ENCODE peak calls at places on chromosome 4, in five cellular contexts. P is mammary epithelial cell, Z is lung, F is nephron progenitor cell, M is ascending aorta. O is an unnamed sample.

GRCh38 chr4:30056016-30056415 is 664.2 kb upstream of the PCDH7 start:
- DNase-seq in P (no peak), Z (no peak), F (no peak), M (no peak), O (no peak)

GRCh38 chr4:26204249-26204825 is 116.5 kb upstream of the RBPJ start:
- DNase-seq in P (no peak), Z (no peak), F (no peak), M (no peak), O (no peak)

GRCh38 chr4:175441256-175441655 is 370.8 kb downstream of the GPM6A start:
- DNase-seq in P (no peak), Z (no peak), F (no peak), M (no peak), O (no peak)

GRCh38 chr4:185721190-185721948 is 90.6 kb downstream of the SORBS2 start:
- DNase-seq in P (no peak), Z (no peak), F (no peak), M (no peak), O (no peak)

GRCh38 chr4:21697583-21697982 is 251.0 kb downstream of the KCNIP4 start:
- DNase-seq in P (peak), Z (no peak), F (peak), M (no peak), O (peak)

GRCh38 chr4:102787096-102787867 is 26.5 kb upstream of the MANBA start:
- DNase-seq in P (peak), Z (no peak), F (no peak), M (no peak), O (no peak)

GRCh38 chr4:52721968-52722814 is 29.0 kb downstream of the ERVMER34-1 start:
- DNase-seq in P (peak), Z (peak), F (peak), M (peak), O (peak)

GRCh38 chr4:41448935-41449334 is 89.0 kb upstream of the LIMCH1 start:
- DNase-seq in P (no peak), Z (peak), F (no peak), M (no peak), O (no peak)

GRCh38 chr4:15963001-15963451 is at the start of gene FGFBP2:
- DNase-seq in P (peak), Z (no peak), F (peak), M (no peak), O (peak)

GRCh38 chr4:154142664-154143063 is 348.9 kb downstream of the DCHS2 start:
- DNase-seq in P (no peak), Z (no peak), F (no peak), M (no peak), O (no peak)

GRCh38 chr4:1277667-1278335 is 11.9 kb upstream of the MAEA start:
- DNase-seq in P (no peak), Z (no peak), F (no peak), M (no peak), O (no peak)

GRCh38 chr4:168524006-168524405 is 27.2 kb downstream of the PALLD start:
- DNase-seq in P (peak), Z (no peak), F (no peak), M (no peak), O (no peak)

GRCh38 chr4:146957252-146957651 is 11.6 kb upstream of the TTC29 start:
- DNase-seq in P (peak), Z (no peak), F (no peak), M (no peak), O (no peak)

GRCh38 chr4:55635282-55635681 is 816 bp downstream of the NMU start:
- DNase-seq in P (no peak), Z (no peak), F (peak), M (no peak), O (no peak)

GRCh38 chr4:87465739-87466366 is 43.5 kb downstream of the NUDT9 start:
- DNase-seq in P (peak), Z (no peak), F (no peak), M (no peak), O (no peak)

GRCh38 chr4:41384992-41385391 is 128.3 kb downstream of the UCHL1 start:
- DNase-seq in P (no peak), Z (peak), F (no peak), M (peak), O (no peak)

GRCh38 chr4:181475781-181476180 is 767.4 kb upstream of the TENM3 start:
- DNase-seq in P (no peak), Z (no peak), F (peak), M (no peak), O (no peak)

GRCh38 chr4:183533698-183534097 is 28.8 kb downstream of the ING2 start:
- DNase-seq in P (no peak), Z (no peak), F (no peak), M (no peak), O (no peak)

GRCh38 chr4:38601244-38601915 is 62.6 kb upstream of the KLF3 start:
- DNase-seq in P (peak), Z (peak), F (no peak), M (no peak), O (no peak)

GRCh38 chr4:141783770-141784169 is 147.4 kb downstream of the IL15 start:
- DNase-seq in P (no peak), Z (no peak), F (no peak), M (no peak), O (no peak)

GRCh38 chr4:3035674-3036073 is 38.7 kb downstream of the HTT-AS start:
- DNase-seq in P (no peak), Z (no peak), F (no peak), M (no peak), O (no peak)

GRCh38 chr4:2807571-2807970 is 14.7 kb downstream of the SH3BP2 start:
- DNase-seq in P (no peak), Z (no peak), F (no peak), M (no peak), O (no peak)

GRCh38 chr4:157170321-157170720 is 50.2 kb upstream of the GRIA2 start:
- DNase-seq in P (no peak), Z (no peak), F (no peak), M (no peak), O (no peak)

GRCh38 chr4:145130788-145131398 is 32.8 kb downstream of the ABCE1 start:
- DNase-seq in P (peak), Z (peak), F (no peak), M (no peak), O (no peak)

GRCh38 chr4:86482296-86482695 is 111.8 kb upstream of the PTPN13 start:
- DNase-seq in P (no peak), Z (no peak), F (no peak), M (no peak), O (no peak)

GRCh38 chr4:5750052-5750950 is 39.3 kb downstream of the EVC start:
- DNase-seq in P (no peak), Z (no peak), F (no peak), M (peak), O (no peak)

GRCh38 chr4:125750827-125751466 is 436.2 kb downstream of the FAT4 start:
- DNase-seq in P (no peak), Z (no peak), F (no peak), M (peak), O (no peak)

GRCh38 chr4:177091515-177091914 is 218.2 kb upstream of the NEIL3 start:
- DNase-seq in P (no peak), Z (no peak), F (no peak), M (no peak), O (no peak)

GRCh38 chr4:54073481-54073880 is 9.1 kb upstream of the CHIC2 start:
- DNase-seq in P (peak), Z (no peak), F (no peak), M (no peak), O (no peak)

GRCh38 chr4:124631760-124632159 is 80.8 kb downstream of the ANKRD50 start:
- DNase-seq in P (peak), Z (peak), F (no peak), M (peak), O (no peak)

GRCh38 chr4:62544428-62544827 is 1344.3 kb downstream of the ADGRL3 start:
- DNase-seq in P (peak), Z (no peak), F (no peak), M (no peak), O (no peak)

GRCh38 chr4:38898245-38898644 is 30.6 kb downstream of the FAM114A1 start:
- DNase-seq in P (no peak), Z (no peak), F (no peak), M (no peak), O (no peak)

GRCh38 chr4:161767116-161767515 is 396.7 kb downstream of the FSTL5 start:
- DNase-seq in P (peak), Z (no peak), F (no peak), M (no peak), O (no peak)

GRCh38 chr4:23567338-23567737 is 322.5 kb downstream of the PPARGC1A start:
- DNase-seq in P (no peak), Z (no peak), F (no peak), M (no peak), O (no peak)

GRCh38 chr4:31015123-31015522 is 295.0 kb downstream of the PCDH7 start:
- DNase-seq in P (no peak), Z (no peak), F (no peak), M (no peak), O (no peak)

GRCh38 chr4:38091636-38092035 is 131.4 kb downstream of the PTTG2 start:
- DNase-seq in P (peak), Z (no peak), F (no peak), M (no peak), O (no peak)

GRCh38 chr4:166274136-166274761 is 401.2 kb downstream of the TLL1 start:
- DNase-seq in P (peak), Z (no peak), F (no peak), M (no peak), O (no peak)

GRCh38 chr4:56219447-56219846 is 167.8 kb downstream of the AASDH start:
- DNase-seq in P (no peak), Z (no peak), F (no peak), M (no peak), O (no peak)

GRCh38 chr4:139176299-139177048 is 544 bp downstream of the ELF2 start:
- DNase-seq in P (peak), Z (peak), F (peak), M (peak), O (peak)

GRCh38 chr4:139171878-139172691 is 4.9 kb downstream of the ELF2 start:
- DNase-seq in P (peak), Z (no peak), F (no peak), M (no peak), O (no peak)

GRCh38 chr4:139175647-139176298 is 1.2 kb downstream of the ELF2 start:
- DNase-seq in P (no peak), Z (no peak), F (no peak), M (no peak), O (peak)

GRCh38 chr4:139177049-139177887 is at the start of gene ELF2:
- DNase-seq in P (peak), Z (peak), F (peak), M (peak), O (peak)

DNA sequence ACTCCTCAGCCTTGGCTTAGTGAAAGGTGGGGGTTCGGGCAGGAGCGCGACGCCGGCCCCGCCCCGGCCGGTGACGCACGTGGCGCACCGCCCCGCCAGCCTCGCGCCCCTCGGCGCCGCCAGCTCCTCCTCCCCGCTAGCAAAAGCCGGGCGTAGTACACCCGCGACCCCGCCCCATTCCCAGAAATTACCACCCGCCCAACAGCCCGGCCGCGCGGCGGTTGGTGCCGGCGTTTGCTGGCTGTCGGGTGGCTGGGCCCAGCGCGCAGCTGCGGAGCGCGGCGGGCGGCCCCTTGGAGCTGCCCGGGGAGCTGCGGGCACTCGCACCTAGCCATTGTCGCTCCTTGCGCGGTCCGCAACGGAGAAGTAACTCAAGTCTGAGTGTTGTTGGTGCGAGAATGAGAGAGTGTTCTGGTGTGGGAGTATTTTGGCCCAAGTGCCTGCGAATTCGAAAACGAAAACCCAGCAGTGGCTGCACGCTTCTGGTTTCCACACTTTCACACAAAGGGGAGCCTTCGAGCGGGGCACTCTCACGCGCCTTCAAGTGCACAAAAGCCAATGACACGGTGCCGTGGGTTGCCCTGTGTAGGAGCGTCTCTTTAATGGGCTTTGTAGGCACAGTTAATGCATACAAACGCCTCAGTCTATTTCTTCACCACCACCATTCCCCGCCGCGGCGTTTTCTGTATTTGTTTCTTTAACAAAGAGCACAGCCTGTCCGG is 1.0 kb upstream of the ELF2 start:
- DNase-seq in P (peak), Z (peak), F (peak), M (peak), O (peak)
- TF ChIP-seq CTCF in P (no peak), Z (no peak), F (no peak), M (no peak), O (no peak)

GRCh38 chr4:138560448-138560847 is 318.3 kb upstream of the SLC7A11 start:
- DNase-seq in P (no peak), Z (no peak), F (no peak), M (no peak), O (no peak)
- TF ChIP-seq CTCF in P (no peak), Z (no peak), F (no peak), M (no peak), O (no peak)

DNA sequence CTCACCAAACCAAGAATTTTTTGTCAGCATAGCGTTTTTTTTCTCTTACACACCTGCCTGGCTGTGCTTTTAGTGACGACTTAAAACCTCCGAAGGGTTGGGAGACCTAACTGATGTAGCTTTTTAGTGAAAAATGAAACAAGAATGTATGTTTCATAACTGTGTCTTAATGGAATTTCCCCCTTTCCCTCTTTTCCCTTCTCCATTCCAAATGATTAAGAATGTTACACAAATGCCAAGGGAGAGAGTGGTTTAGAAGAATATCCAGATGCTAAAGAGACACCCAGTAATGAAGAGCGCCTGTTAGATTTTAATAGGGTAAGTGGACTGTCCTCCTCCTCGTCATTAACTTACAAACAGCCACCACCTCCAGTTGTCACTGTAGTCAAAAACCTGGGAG is 33.2 kb upstream of the TBC1D14 start:
- DNase-seq in P (no peak), Z (no peak), F (no peak), M (no peak), O (no peak)
- TF ChIP-seq CTCF in P (no peak), Z (no peak), F (no peak), M (no peak), O (no peak)

DNA sequence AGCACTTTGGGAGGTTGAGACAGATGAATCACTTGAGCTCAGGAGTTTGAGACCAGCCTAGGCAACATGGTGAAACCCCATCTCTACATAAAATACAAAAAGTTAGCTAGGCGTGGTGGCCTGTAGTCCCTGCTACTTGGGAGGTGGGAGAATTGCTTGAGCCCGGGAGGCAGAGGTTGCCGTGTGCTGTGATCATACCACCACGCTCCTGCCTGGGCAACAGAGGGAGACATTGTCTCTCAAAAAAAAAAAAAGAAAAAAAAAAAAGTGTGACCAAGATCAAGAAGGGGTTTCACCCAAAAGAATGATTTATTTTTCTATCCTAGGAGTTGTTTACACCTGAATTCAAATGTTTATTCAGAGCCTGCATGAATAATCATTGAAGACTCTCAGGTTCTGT is 572.4 kb upstream of the GALNT7 start:
- DNase-seq in P (no peak), Z (no peak), F (no peak), M (no peak), O (no peak)
- TF ChIP-seq CTCF in P (peak), Z (no peak), F (no peak), M (no peak), O (peak)

GRCh38 chr4:89247951-89248350 is 59.6 kb downstream of the GPRIN3 start:
- DNase-seq in P (no peak), Z (no peak), F (no peak), M (no peak), O (no peak)
- TF ChIP-seq CTCF in P (no peak), Z (no peak), F (no peak), M (no peak), O (no peak)

GRCh38 chr4:121822047-121822446 is 1.6 kb downstream of the CCNA2 start:
- DNase-seq in P (no peak), Z (no peak), F (no peak), M (no peak), O (no peak)

GRCh38 chr4:121823505-121824170 is at the start of gene CCNA2:
- DNase-seq in P (peak), Z (peak), F (peak), M (peak), O (peak)

GRCh38 chr4:121824950-121825349 is 1.3 kb upstream of the CCNA2 start:
- DNase-seq in P (no peak), Z (no peak), F (no peak), M (no peak), O (no peak)

GRCh38 chr4:121824171-121824527 is 466 bp upstream of the CCNA2 start:
- DNase-seq in P (no peak), Z (no peak), F (no peak), M (no peak), O (no peak)

DNA sequence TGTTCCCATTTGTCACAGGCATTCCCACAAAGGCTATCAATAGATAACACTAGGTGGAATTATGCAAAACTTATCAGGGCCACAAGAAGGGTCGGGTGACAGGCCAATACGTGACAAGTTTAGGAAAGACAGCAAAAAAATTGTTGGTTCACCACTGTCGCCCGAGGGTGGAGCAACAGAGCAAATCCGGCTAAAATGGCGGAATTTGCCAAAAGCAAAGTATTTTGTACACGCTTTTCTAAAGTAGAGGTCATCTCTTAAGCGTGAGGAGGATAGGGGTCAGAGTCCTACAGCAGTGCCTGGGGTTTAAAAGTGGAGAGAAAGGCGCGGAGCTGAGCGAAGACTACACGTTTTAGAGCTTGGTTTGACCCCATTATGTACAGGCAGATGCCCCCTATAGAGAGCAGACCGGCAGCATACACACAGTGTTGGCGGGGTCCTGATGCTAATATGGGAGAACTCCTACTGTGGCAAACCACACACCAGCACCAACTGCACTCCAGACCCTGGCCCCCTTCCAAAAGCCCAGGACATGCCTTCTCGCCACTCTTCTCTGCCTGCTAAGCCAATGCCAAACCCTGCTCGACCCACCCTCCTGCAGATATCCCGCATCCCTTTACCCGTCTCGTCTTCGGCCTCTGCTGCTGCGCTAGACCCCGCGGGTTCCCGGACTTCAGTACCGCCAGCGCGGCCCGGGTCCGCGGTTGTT is 733 bp downstream of the CCNA2 start:
- DNase-seq in P (peak), Z (no peak), F (peak), M (no peak), O (peak)
- TF ChIP-seq CTCF in P (no peak), Z (no peak), F (no peak), M (no peak), O (peak)

GRCh38 chr4:113945906-113946305 is 33.5 kb downstream of the ARSJ start:
- DNase-seq in P (peak), Z (no peak), F (no peak), M (no peak), O (no peak)
- TF ChIP-seq CTCF in P (no peak), Z (no peak), F (no peak), M (no peak), O (no peak)

GRCh38 chr4:48340905-48341775 is at the start of gene SLAIN2:
- DNase-seq in P (peak), Z (peak), F (peak), M (peak), O (peak)

GRCh38 chr4:48340276-48340904 is 939 bp upstream of the SLAIN2 start:
- DNase-seq in P (peak), Z (no peak), F (no peak), M (no peak), O (no peak)

GRCh38 chr4:48341776-48342558 is 638 bp downstream of the SLAIN2 start:
- DNase-seq in P (peak), Z (peak), F (peak), M (peak), O (peak)

GRCh38 chr4:48337726-48338125 is 3.6 kb upstream of the SLAIN2 start:
- DNase-seq in P (peak), Z (no peak), F (no peak), M (no peak), O (no peak)

DNA sequence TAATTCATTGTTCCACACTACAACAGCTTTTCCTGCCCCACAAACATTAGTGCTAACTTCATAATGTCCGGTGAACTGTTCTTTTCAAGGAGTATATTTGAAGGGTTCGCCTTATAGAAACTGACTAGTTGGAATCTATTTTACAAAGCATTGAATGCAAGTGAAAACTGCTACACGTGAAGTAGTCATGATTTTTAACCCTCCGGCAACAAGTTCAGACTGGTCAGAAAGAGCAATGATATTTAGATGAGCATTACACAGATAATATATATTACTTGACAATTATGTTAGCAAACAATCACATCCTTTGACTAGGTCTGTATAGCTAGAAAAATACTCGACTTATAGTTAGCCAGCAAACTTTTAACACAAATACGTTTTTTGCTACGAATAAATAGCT is 1.7 kb upstream of the SLAIN2 start:
- DNase-seq in P (no peak), Z (no peak), F (no peak), M (no peak), O (no peak)
- TF ChIP-seq CTCF in P (no peak), Z (no peak), F (no peak), M (no peak), O (no peak)

GRCh38 chr4:151830168-151830567 is 69.4 kb upstream of the GATB start:
- DNase-seq in P (no peak), Z (no peak), F (no peak), M (no peak), O (no peak)
- TF ChIP-seq CTCF in P (no peak), Z (no peak), F (no peak), M (no peak), O (no peak)

O was measured in neural crest cell.